ENCODE peak calls at places on chromosomes 6 and 20, in ten cellular contexts. O is stomach; R is ovary; P is mammary epithelial cell; K is naive thymus-derived CD4-positive, alpha-beta T cell; E is H1; I is breast epithelium; Z is prostate gland; X is choroid plexus epithelial cell; T is heart left ventricle. B is an unnamed sample.

GRCh38 chr6:169955796-169956493 is 204.5 kb downstream of the ERMARD start:
- DNase-seq in P (no peak), R (no peak), I (no peak), X (no peak), K (no peak), E (peak), Z (no peak), T (no peak), O (peak), B (no peak)

GRCh38 chr6:3022765-3023662 is 23.3 kb downstream of the NQO2 start:
- DNase-seq in R (no peak), E (no peak), Z (no peak), P (peak), O (no peak), T (no peak), X (no peak), K (no peak), I (no peak), B (peak)

GRCh38 chr20:13325033-13325432 is 104.0 kb downstream of the ISM1 start:
- DNase-seq in I (no peak), T (no peak), X (peak), R (no peak), P (no peak), E (peak), O (no peak), Z (no peak), K (no peak), B (no peak)

GRCh38 chr6:47097092-47097945 is 55.2 kb upstream of the ADGRF1 start:
- DNase-seq in R (peak), O (peak), P (peak), I (no peak), T (no peak), X (peak), E (peak), K (peak), Z (peak), B (no peak)

GRCh38 chr6:33118525-33119123 is 42.8 kb downstream of the HLA-DPB1 start:
- DNase-seq in Z (peak), R (no peak), I (no peak), E (peak), O (no peak), X (peak), T (no peak), K (peak), P (peak), B (peak)

GRCh38 chr6:53433617-53434285 is 85.0 kb upstream of the ELOVL5 start:
- DNase-seq in E (no peak), P (no peak), R (no peak), I (no peak), T (no peak), O (no peak), K (no peak), Z (peak), X (no peak), B (no peak)

GRCh38 chr6:118894425-118895240 is 681 bp downstream of the ASF1A start:
- DNase-seq in O (peak), K (peak), P (peak), E (peak), X (peak), I (peak), T (peak), Z (peak), R (peak), B (peak)

GRCh38 chr6:28468056-28468455 is 24.8 kb upstream of the ZSCAN23 start:
- DNase-seq in K (no peak), T (no peak), O (no peak), E (no peak), Z (no peak), I (no peak), X (no peak), P (no peak), R (no peak), B (no peak)

GRCh38 chr20:2671977-2672376 is 8.0 kb upstream of the IDH3B start:
- DNase-seq in K (no peak), T (no peak), E (peak), R (no peak), Z (no peak), I (no peak), O (no peak), P (no peak), X (no peak), B (no peak)

GRCh38 chr6:77474286-77474956 is 11.1 kb upstream of the HTR1B start:
- DNase-seq in O (no peak), X (no peak), Z (no peak), I (no peak), K (no peak), P (no peak), E (no peak), T (no peak), R (no peak), B (no peak)

GRCh38 chr6:46102123-46102522 is 27.7 kb upstream of the ENPP4 start:
- DNase-seq in P (peak), O (no peak), R (no peak), X (no peak), I (no peak), Z (no peak), K (no peak), E (no peak), T (no peak), B (no peak)

GRCh38 chr20:46215913-46216707 is 92.2 kb downstream of the CDH22 start:
- DNase-seq in K (no peak), P (no peak), R (no peak), X (peak), I (no peak), E (peak), T (peak), Z (no peak), O (no peak), B (no peak)

GRCh38 chr20:63847374-63848002 is 13.8 kb upstream of the ABHD16B start:
- DNase-seq in I (no peak), E (peak), P (no peak), O (no peak), T (peak), R (peak), K (no peak), Z (no peak), X (peak), B (no peak)

GRCh38 chr20:4962257-4962855 is 39.0 kb downstream of the SLC23A2 start:
- DNase-seq in P (no peak), Z (no peak), R (no peak), T (no peak), I (no peak), K (peak), O (no peak), E (no peak), X (no peak), B (peak)

GRCh38 chr6:42710316-42710715 is 12.1 kb downstream of the PRPH2 start:
- DNase-seq in P (no peak), I (no peak), T (no peak), Z (no peak), K (no peak), E (no peak), R (no peak), X (peak), O (no peak), B (no peak)

GRCh38 chr6:43964659-43965570 is 162.3 kb downstream of the MRPL14 start:
- DNase-seq in R (no peak), Z (no peak), I (peak), K (no peak), E (peak), O (no peak), P (no peak), X (no peak), T (no peak), B (peak)

GRCh38 chr6:39493174-39493573 is 170.7 kb upstream of the KCNK16 start:
- DNase-seq in K (no peak), P (no peak), X (peak), E (no peak), I (no peak), R (no peak), Z (no peak), O (no peak), T (no peak), B (no peak)

GRCh38 chr20:9203081-9203447 is 134.2 kb downstream of the PLCB4 start:
- DNase-seq in Z (no peak), E (no peak), I (no peak), P (no peak), O (no peak), T (no peak), X (peak), R (no peak), K (no peak), B (no peak)

GRCh38 chr6:157514659-157515496 is 133.9 kb downstream of the ZDHHC14 start:
- DNase-seq in O (no peak), R (no peak), K (no peak), I (no peak), X (peak), Z (no peak), E (no peak), T (no peak), P (peak), B (no peak)

GRCh38 chr6:161038229-161039003 is 46.8 kb downstream of the MAP3K4 start:
- DNase-seq in R (peak), I (no peak), X (peak), P (peak), O (no peak), K (no peak), E (no peak), T (no peak), Z (no peak), B (no peak)

GRCh38 chr20:8532169-8532568 is 400.1 kb downstream of the PLCB1 start:
- DNase-seq in P (no peak), I (no peak), X (no peak), E (no peak), O (no peak), K (no peak), R (no peak), Z (no peak), T (no peak), B (no peak)

GRCh38 chr6:133645000-133645619 is 243.8 kb upstream of the TCF21 start:
- DNase-seq in R (peak), P (no peak), X (peak), Z (no peak), T (no peak), K (no peak), I (no peak), O (no peak), E (no peak), B (no peak)

GRCh38 chr20:5181955-5182354 is 55.1 kb downstream of the CDS2 start:
- DNase-seq in X (peak), K (no peak), Z (no peak), O (no peak), P (peak), E (no peak), R (no peak), T (no peak), I (no peak), B (no peak)

GRCh38 chr6:108989700-108990099 is 104.9 kb downstream of the SESN1 start:
- DNase-seq in O (peak), R (no peak), K (no peak), T (no peak), E (no peak), Z (no peak), P (no peak), I (no peak), X (no peak), B (no peak)

GRCh38 chr6:137653698-137654059 is 159.5 kb upstream of the OLIG3 start:
- DNase-seq in K (no peak), I (no peak), T (no peak), Z (no peak), E (no peak), P (no peak), R (no peak), X (no peak), O (no peak), B (no peak)

GRCh38 chr6:3259491-3259958 is 778 bp downstream of the PSMG4 start:
- DNase-seq in Z (no peak), I (no peak), R (peak), K (peak), O (peak), P (peak), E (no peak), X (peak), T (no peak), B (no peak)

GRCh38 chr20:59748555-59749292 is 144.4 kb downstream of the PHACTR3 start:
- DNase-seq in R (no peak), T (no peak), K (no peak), X (no peak), O (no peak), E (no peak), P (no peak), Z (no peak), I (no peak), B (no peak)

GRCh38 chr6:18115356-18115755 is 7.1 kb downstream of the NHLRC1 start:
- DNase-seq in R (no peak), O (no peak), X (no peak), E (no peak), K (no peak), P (peak), T (no peak), I (no peak), Z (no peak), B (no peak)

GRCh38 chr20:48003021-48003420 is 217.7 kb upstream of the SULF2 start:
- DNase-seq in I (no peak), T (no peak), O (no peak), X (no peak), P (no peak), Z (no peak), E (no peak), R (no peak), K (no peak), B (no peak)

GRCh38 chr6:156175971-156176421 is 601.2 kb upstream of the ARID1B start:
- DNase-seq in Z (peak), I (peak), R (peak), X (peak), E (peak), K (no peak), O (peak), T (peak), P (no peak), B (no peak)

GRCh38 chr6:108875161-108875555 is 26.9 kb downstream of the ARMC2 start:
- DNase-seq in I (no peak), K (no peak), O (no peak), R (no peak), E (no peak), T (no peak), P (no peak), Z (no peak), X (no peak), B (no peak)

GRCh38 chr6:152981989-152982767 is 663 bp downstream of the FBXO5 start:
- DNase-seq in T (peak), K (no peak), O (no peak), I (no peak), X (no peak), R (peak), Z (no peak), E (peak), P (no peak), B (no peak)

GRCh38 chr6:35142578-35142977 is 1.4 kb upstream of the TCP11 start:
- DNase-seq in P (peak), R (no peak), E (no peak), Z (no peak), T (no peak), O (no peak), I (no peak), K (no peak), X (peak), B (no peak)

GRCh38 chr6:29791786-29792122 is 35.9 kb upstream of the HLA-G start:
- DNase-seq in X (no peak), R (no peak), E (no peak), T (no peak), O (no peak), K (no peak), Z (no peak), P (peak), I (no peak), B (no peak)
- H3K4me3 ChIP-seq in X (no peak), R (peak), E (peak), T (peak), O (peak), K (peak), Z (peak), P (peak), I (peak), B (peak)

DNA sequence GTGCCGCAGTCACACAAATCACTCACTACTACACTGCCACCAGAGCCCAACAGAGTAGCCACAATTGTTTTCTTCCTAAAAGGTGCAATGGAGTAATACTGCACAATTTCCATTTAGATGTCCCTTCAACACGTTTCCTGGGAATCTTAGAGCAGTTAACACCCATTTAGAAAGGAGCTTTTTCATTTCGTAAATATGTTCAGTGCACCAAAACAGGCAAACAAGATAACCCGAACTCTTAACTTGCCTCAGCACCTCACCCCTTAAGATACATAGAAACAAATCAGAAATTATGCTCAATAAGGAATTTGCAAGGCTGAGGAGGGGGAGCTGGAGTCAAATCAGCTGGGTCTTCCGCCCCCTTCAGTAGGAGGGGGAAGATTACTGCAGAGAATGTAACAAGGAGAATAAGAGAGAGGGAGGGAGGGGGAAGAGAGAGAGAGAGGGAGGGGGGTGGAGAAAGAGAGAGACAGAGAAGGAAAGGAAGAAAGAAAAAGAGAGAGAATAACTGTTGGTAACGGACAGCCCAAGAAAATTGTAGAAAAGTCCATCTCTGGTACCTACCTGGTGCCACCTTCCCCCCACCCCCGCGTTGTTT is 155.4 kb downstream of the BCAS1 start:
- DNase-seq in O (no peak), E (no peak), X (no peak), K (no peak), T (no peak), Z (no peak), P (no peak), R (no peak), I (no peak), B (no peak)
- H3K4me3 ChIP-seq in O (peak), E (peak), X (peak), K (peak), T (peak), Z (peak), P (peak), R (peak), I (peak), B (peak)

GRCh38 chr20:19887566-19888268 is 129.4 kb upstream of the NAA20 start:
- DNase-seq in P (no peak), K (no peak), E (no peak), R (no peak), T (no peak), X (no peak), O (no peak), Z (no peak), I (no peak), B (no peak)
- H3K4me3 ChIP-seq in P (no peak), K (no peak), E (no peak), R (no peak), T (peak), X (no peak), O (no peak), Z (no peak), I (peak), B (no peak)

DNA sequence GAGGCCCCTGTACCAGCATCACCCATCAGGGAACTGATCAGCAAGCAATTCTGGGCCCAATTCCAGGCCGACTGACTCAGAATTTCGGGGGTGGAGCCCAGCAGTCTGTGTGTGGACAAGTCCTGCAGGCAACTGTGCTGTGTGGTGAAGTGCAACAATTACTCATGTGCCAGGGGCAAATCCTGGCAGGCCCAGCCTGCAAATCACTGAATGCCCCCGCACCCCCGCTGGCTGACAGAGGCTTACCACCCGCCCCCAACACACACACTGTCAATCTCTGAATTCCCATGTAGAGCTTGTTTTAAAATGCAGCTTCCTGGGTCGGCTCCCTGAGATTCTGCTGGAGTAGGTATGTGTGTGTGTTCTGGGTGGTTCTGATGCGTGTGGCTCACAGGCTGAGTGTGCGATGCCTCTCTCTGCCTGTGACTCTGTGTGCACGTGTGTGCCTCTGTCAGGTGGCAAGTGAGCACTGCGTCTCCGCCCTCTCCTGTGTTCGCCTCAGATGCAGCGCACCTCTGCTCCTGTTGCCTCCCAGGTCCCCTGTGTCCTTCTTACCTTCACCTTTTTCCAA is 45.4 kb downstream of the SSR1 start:
- DNase-seq in X (peak), O (peak), E (no peak), Z (peak), I (peak), R (no peak), K (no peak), P (peak), T (no peak), B (no peak)
- H3K4me3 ChIP-seq in X (no peak), O (no peak), E (no peak), Z (no peak), I (no peak), R (no peak), K (no peak), P (no peak), T (no peak), B (no peak)

GRCh38 chr6:143538374-143538773 is 26.9 kb upstream of the FUCA2 start:
- DNase-seq in P (no peak), R (no peak), X (no peak), E (no peak), T (no peak), K (no peak), O (no peak), Z (no peak), I (no peak), B (no peak)

GRCh38 chr6:143536866-143537691 is 25.6 kb upstream of the FUCA2 start:
- DNase-seq in I (peak), K (peak), P (peak), Z (peak), X (peak), E (peak), O (peak), T (peak), R (peak), B (peak)

GRCh38 chr6:143535189-143535614 is 23.7 kb upstream of the FUCA2 start:
- DNase-seq in Z (no peak), K (no peak), R (no peak), X (no peak), E (no peak), P (no peak), O (no peak), I (no peak), T (no peak), B (no peak)

GRCh38 chr6:143539106-143539505 is 27.6 kb upstream of the FUCA2 start:
- DNase-seq in K (no peak), I (no peak), Z (no peak), O (no peak), E (no peak), R (no peak), P (no peak), T (no peak), X (no peak), B (no peak)

GRCh38 chr6:143536461-143536865 is 24.9 kb upstream of the FUCA2 start:
- DNase-seq in X (peak), O (peak), E (peak), Z (peak), K (peak), R (peak), I (peak), P (peak), T (peak), B (no peak)
- H3K4me3 ChIP-seq in X (peak), O (peak), E (peak), Z (peak), K (peak), R (peak), I (peak), P (peak), T (peak), B (peak)